ENCODE peak calls at places on chromosomes 3 and 15, in ten cellular contexts. X is HFFc6, A is natural killer cell, Y is fibroblast of mammary gland, N is fibroblast of lung, Q is astrocyte of the cerebellum, W is AG09309, P is neural crest cell, O is BE2C, E is RWPE1. H is an unnamed sample.

GRCh38 chr3:32238027-32238815 is at the start of gene CMTM8:
- DNase-seq in P (peak), O (peak), Y (no peak), W (no peak), X (no peak), A (no peak), Q (no peak), N (peak), E (peak), H (peak)

GRCh38 chr3:171783086-171783485 is 27.2 kb downstream of the PLD1 start:
- DNase-seq in X (no peak), W (no peak), O (no peak), N (no peak), A (no peak), E (no peak), Y (peak), P (no peak), Q (peak), H (no peak)

GRCh38 chr3:76487446-76487845 is 552.5 kb upstream of the ROBO2 start:
- DNase-seq in N (peak), O (no peak), W (no peak), X (no peak), P (no peak), E (no peak), Q (no peak), A (no peak), Y (no peak), H (no peak)

GRCh38 chr3:132661120-132661519 is 991 bp downstream of the UBA5 start:
- DNase-seq in Y (no peak), W (no peak), N (no peak), Q (no peak), X (no peak), P (no peak), A (no peak), E (no peak), O (no peak), H (no peak)

GRCh38 chr3:140358696-140359095 is 319.2 kb upstream of the TRIM42 start:
- DNase-seq in E (no peak), O (no peak), Q (no peak), X (no peak), Y (no peak), A (no peak), P (no peak), N (no peak), W (no peak), H (no peak)

GRCh38 chr15:73900129-73900712 is 26.0 kb upstream of the LOXL1 start:
- DNase-seq in O (no peak), Q (peak), A (no peak), Y (peak), W (no peak), P (no peak), N (no peak), X (no peak), E (no peak), H (peak)

GRCh38 chr3:16322189-16322588 is 57.2 kb downstream of the OXNAD1 start:
- DNase-seq in E (no peak), X (no peak), N (no peak), P (no peak), Q (no peak), Y (no peak), W (no peak), O (no peak), A (no peak), H (no peak)

GRCh38 chr15:94196536-94196935 is 34.8 kb upstream of the MCTP2 start:
- DNase-seq in X (peak), Q (no peak), O (no peak), Y (peak), N (peak), E (no peak), A (no peak), W (peak), P (no peak), H (no peak)

GRCh38 chr15:48577495-48577894 is 68.0 kb downstream of the FBN1 start:
- DNase-seq in Y (peak), O (no peak), A (no peak), Q (no peak), X (peak), E (peak), N (peak), P (no peak), W (no peak), H (no peak)

GRCh38 chr15:90184786-90185704 is 16.1 kb upstream of the SEMA4B start:
- DNase-seq in N (peak), E (peak), O (peak), X (no peak), W (no peak), P (peak), Q (no peak), A (peak), Y (no peak), H (peak)

GRCh38 chr3:142866841-142867631 is 21.8 kb downstream of the PCOLCE2 start:
- DNase-seq in Y (no peak), Q (no peak), X (no peak), P (no peak), W (no peak), E (no peak), A (no peak), N (no peak), O (peak), H (peak)

GRCh38 chr15:71844916-71845315 is 34.6 kb downstream of the NR2E3 start:
- DNase-seq in W (no peak), A (no peak), P (no peak), O (no peak), E (no peak), Y (no peak), X (no peak), N (no peak), Q (no peak), H (peak)

GRCh38 chr15:71841563-71841962 is 31.2 kb downstream of the NR2E3 start:
- DNase-seq in A (no peak), O (no peak), E (no peak), Y (no peak), X (no peak), W (no peak), P (no peak), N (no peak), Q (no peak), H (no peak)
- TF ChIP-seq CTCF in A (no peak), O (no peak), E (no peak), Y (no peak), X (peak), W (no peak), P (no peak), N (no peak), Q (no peak), H (no peak)

GRCh38 chr3:146550743-146551510 is 6.5 kb upstream of the PLSCR1 start:
- DNase-seq in N (peak), O (no peak), Q (peak), A (no peak), W (no peak), Y (peak), E (peak), X (peak), P (no peak), H (no peak)
- TF ChIP-seq CTCF in N (no peak), O (no peak), Q (no peak), A (no peak), W (no peak), Y (no peak), E (no peak), X (no peak), P (no peak), H (no peak)

GRCh38 chr15:75598361-75598760 is 19.2 kb upstream of the PTPN9 start:
- DNase-seq in N (no peak), P (no peak), X (no peak), A (no peak), W (no peak), O (no peak), E (no peak), Y (no peak), Q (no peak), H (no peak)

GRCh38 chr15:75594276-75594675 is 15.2 kb upstream of the PTPN9 start:
- DNase-seq in E (no peak), Q (no peak), A (no peak), N (no peak), Y (peak), P (no peak), O (no peak), W (no peak), X (no peak), H (no peak)

GRCh38 chr15:75596703-75597345 is 17.7 kb upstream of the PTPN9 start:
- DNase-seq in N (no peak), Y (no peak), P (no peak), A (no peak), W (no peak), X (no peak), Q (no peak), E (no peak), O (no peak), H (no peak)

GRCh38 chr15:75599396-75599795 is 20.3 kb upstream of the PTPN9 start:
- DNase-seq in Y (no peak), E (no peak), P (no peak), N (no peak), W (no peak), A (no peak), Q (no peak), O (no peak), X (no peak), H (peak)

DNA sequence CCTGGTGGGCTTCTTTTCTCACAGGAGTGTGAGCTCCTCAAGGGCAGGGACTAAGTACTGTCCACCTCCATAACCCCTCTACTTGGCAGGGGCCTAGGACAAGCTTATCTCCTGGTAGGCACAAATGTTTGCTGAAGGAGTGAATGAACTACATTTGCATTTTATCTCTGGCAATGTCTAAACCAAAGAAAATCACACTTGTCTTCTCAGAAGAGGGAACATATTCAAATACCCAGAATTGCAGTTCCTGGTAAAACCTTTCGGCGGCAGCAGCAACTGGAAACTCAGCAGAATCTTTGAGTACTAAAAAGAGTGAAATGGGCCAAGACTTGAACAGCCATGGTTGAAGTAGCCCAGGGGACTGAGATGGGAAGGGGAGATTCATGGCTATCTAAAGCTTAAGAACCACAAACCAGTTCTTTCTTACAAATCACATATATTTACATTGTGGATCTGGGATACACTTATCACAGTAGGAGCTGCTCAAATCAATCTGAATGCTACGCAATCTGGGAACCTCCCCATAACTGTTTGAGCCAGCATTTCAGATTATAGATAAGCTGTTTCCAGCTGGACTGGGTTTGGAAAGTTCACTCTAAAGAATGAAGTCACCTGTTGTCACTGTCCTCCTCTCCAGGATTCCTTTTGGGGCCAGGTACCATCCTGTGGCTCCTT is 18.7 kb upstream of the PTPN9 start:
- DNase-seq in Q (no peak), A (no peak), X (no peak), W (no peak), Y (peak), N (no peak), E (no peak), O (no peak), P (no peak), H (peak)
- TF ChIP-seq CTCF in Q (peak), A (peak), X (peak), W (peak), Y (peak), N (peak), E (peak), O (peak), P (peak), H (peak)

GRCh38 chr3:72657666-72658065 is 190.6 kb downstream of the SHQ1 start:
- DNase-seq in X (no peak), A (no peak), N (no peak), Y (no peak), O (no peak), Q (peak), W (no peak), E (no peak), P (no peak), H (no peak)
- TF ChIP-seq CTCF in X (no peak), A (no peak), N (no peak), Y (no peak), O (no peak), Q (no peak), W (no peak), E (no peak), P (no peak), H (no peak)

DNA sequence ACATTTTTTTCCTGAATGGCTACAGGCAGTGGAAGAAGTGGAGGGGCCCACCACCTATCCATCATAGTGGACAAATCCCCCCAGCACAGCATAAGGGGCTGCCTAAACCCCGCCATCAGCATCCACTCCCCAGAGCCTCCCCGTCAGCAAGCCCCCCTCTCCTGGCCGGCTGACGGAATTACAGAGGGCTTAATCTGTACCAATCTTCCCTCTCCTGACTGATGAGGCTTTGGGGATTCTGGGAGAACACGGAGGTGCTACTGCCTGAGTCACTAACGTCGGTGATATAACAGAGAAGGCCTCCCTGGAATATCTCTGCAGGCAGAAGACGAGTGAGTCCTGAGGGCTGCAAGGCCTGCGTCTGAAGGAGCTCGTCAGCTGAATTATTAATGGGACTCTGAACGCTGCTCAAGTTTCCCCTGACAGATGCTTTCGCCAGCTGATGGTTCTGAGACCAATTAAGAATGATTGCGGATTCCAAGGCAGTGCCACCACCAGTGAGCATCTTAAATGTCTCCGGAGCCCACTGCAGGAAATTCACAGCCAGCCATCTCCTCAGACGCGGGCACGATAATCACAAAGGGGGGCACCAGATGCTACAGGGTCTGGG is 147.7 kb downstream of the XXYLT1 start:
- DNase-seq in O (peak), N (no peak), Q (no peak), P (peak), E (no peak), A (no peak), W (no peak), X (no peak), Y (no peak), H (peak)
- TF ChIP-seq CTCF in O (peak), N (no peak), Q (peak), P (peak), E (no peak), A (no peak), W (no peak), X (no peak), Y (no peak), H (peak)

DNA sequence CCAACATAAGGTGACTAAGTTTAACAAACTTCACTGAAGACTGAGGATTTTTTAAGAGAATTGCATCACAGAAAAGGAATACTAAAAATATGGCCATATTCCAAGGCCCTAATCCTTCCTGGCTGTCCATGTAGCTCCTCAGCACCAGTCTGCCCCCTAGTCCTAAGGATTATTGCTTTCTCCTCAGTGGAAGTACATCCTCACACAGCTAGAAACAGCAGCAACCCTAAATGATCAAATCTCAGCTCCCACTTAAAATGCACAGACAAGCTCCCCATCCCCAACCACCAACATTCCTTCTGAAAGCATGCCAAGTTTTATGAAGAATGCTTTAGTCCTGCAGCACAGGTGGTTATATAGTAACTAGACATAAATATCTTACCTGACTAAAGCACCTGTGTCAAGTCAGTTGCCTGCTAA is 14.7 kb downstream of the ST3GAL6 start:
- DNase-seq in P (no peak), O (no peak), E (no peak), X (peak), Q (no peak), N (peak), A (no peak), W (peak), Y (peak), H (no peak)
- TF ChIP-seq CTCF in P (no peak), O (no peak), E (peak), X (peak), Q (no peak), N (peak), A (no peak), W (no peak), Y (peak), H (peak)

H was measured in A673.